ENCODE peak calls at places on chromosomes 11 and 22, in four cellular contexts. G is stimulated activated CD4-positive, alpha-beta T cell treated with anti-CD3 and anti-CD28 coated beads, Interleukin-2, amount 100 ng/mL, for 48 hours; F is ELF-1; M is sigmoid colon. S is an unnamed sample.

GRCh38 chr11:15107730-15108515 is 6.8 kb upstream of the INSC start:
- DNase-seq in G (no peak), F (no peak), M (no peak), S (no peak)

GRCh38 chr11:131037873-131038272 is 121.6 kb upstream of the SNX19 start:
- DNase-seq in G (no peak), F (no peak), M (no peak), S (no peak)

GRCh38 chr22:27731621-27732020 is 69.9 kb downstream of the MN1 start:
- DNase-seq in G (no peak), F (no peak), M (peak; percentile 29), S (no peak)

GRCh38 chr22:30116362-30117117 is 36.3 kb downstream of the HORMAD2 start:
- DNase-seq in G (no peak), F (no peak), M (no peak), S (no peak)

GRCh38 chr11:93986716-93987115 is 34.4 kb upstream of the HEPHL1 start:
- DNase-seq in G (no peak), F (no peak), M (no peak), S (no peak)

GRCh38 chr22:22897036-22897435 is 9.4 kb downstream of the IGLL5 start:
- DNase-seq in G (no peak), F (no peak), M (peak; percentile 3), S (no peak)

GRCh38 chr11:35615911-35616900 is 2.1 kb upstream of the FJX1 start:
- DNase-seq in G (no peak), F (no peak), M (no peak), S (no peak)

GRCh38 chr11:109940816-109941215 is 152.4 kb upstream of the ZC3H12C start:
- DNase-seq in G (no peak), F (no peak), M (no peak), S (no peak)

GRCh38 chr11:11782532-11783110 is 59.2 kb upstream of the USP47 start:
- DNase-seq in G (no peak), F (no peak), M (no peak), S (no peak)

GRCh38 chr11:13473013-13473722 is 10.1 kb upstream of the BTBD10 start:
- DNase-seq in G (no peak), F (no peak), M (no peak), S (no peak)

GRCh38 chr22:36339171-36340065 is 48.3 kb downstream of the MYH9 start:
- DNase-seq in G (no peak), F (no peak), M (no peak), S (no peak)

GRCh38 chr22:17258015-17258827 is 39.0 kb upstream of the ADA2 start:
- DNase-seq in G (peak; percentile 37), F (peak; percentile 90), M (peak; percentile 83), S (peak; percentile 85)

GRCh38 chr11:102268083-102268984 is 49.0 kb upstream of the BIRC3 start:
- DNase-seq in G (peak; percentile 75), F (peak; percentile 92), M (peak; percentile 85), S (peak; percentile 96)

GRCh38 chr11:114815761-114816160 is 137.4 kb downstream of the NXPE2 start:
- DNase-seq in G (no peak), F (no peak), M (no peak), S (no peak)

GRCh38 chr11:100969008-100969407 is 160.6 kb downstream of the PGR start:
- DNase-seq in G (no peak), F (no peak), M (no peak), S (no peak)

GRCh38 chr11:125314264-125315087 is 149.9 kb downstream of the PKNOX2 start:
- DNase-seq in G (no peak), F (no peak), M (no peak), S (no peak)

GRCh38 chr11:11230802-11231562 is 122.1 kb downstream of the CSNK2A3 start:
- DNase-seq in G (peak; percentile 21), F (peak; percentile 40), M (no peak), S (no peak)

GRCh38 chr11:2837096-2837601 is 48.4 kb downstream of the CDKN1C start:
- DNase-seq in G (no peak), F (peak; percentile 82), M (peak; percentile 93), S (peak; percentile 93)

GRCh38 chr11:60951909-60952741 is at the start of gene SLC15A3:
- DNase-seq in G (no peak), F (peak; percentile 18), M (peak; percentile 87), S (peak; percentile 87)